ENCODE peak calls at places on chromosomes 13 and 19, in seven cellular contexts. B is COR-L47, S is globus pallidus, L is sciatic nerve, Y is NCI-H2081, A is tibial nerve, F is dorsolateral prefrontal cortex. J is an unnamed sample.

GRCh38 chr19:17520865-17521264 is 9.4 kb downstream of the PGLS start:
- DNase-seq in Y (no peak), F (no peak), A (no peak), L (no peak), B (no peak), S (no peak), J (no peak)

GRCh38 chr13:82571653-82572052 is 1310.6 kb downstream of the SLITRK1 start:
- DNase-seq in Y (no peak), F (no peak), S (no peak), B (no peak), L (no peak), A (no peak), J (no peak)

GRCh38 chr13:20788312-20788711 is 14.6 kb upstream of the EEF1AKMT1 start:
- DNase-seq in F (no peak), Y (no peak), L (no peak), B (no peak), S (no peak), A (no peak), J (no peak)

GRCh38 chr13:32905063-32905863 is 111.0 kb upstream of the KL start:
- DNase-seq in Y (peak; percentile 22), B (no peak), S (no peak), A (no peak), L (no peak), F (no peak), J (no peak)

GRCh38 chr13:85266771-85267170 is 532.4 kb downstream of the SLITRK6 start:
- DNase-seq in L (no peak), B (peak; percentile 6), A (no peak), F (no peak), Y (no peak), S (no peak), J (no peak)

GRCh38 chr19:51531349-51532315 is at the start of gene SIGLEC6:
- DNase-seq in A (peak; percentile 17), S (peak; percentile 48), Y (no peak), L (peak; percentile 74), B (no peak), F (no peak), J (no peak)

GRCh38 chr19:38717855-38718254 is 26.4 kb downstream of the CAPN12 start:
- DNase-seq in A (no peak), L (no peak), F (no peak), Y (no peak), S (no peak), B (no peak), J (no peak)

GRCh38 chr19:10552596-10553053 is 8.9 kb downstream of the ATG4D start:
- DNase-seq in Y (peak; percentile 31), F (peak; percentile 53), L (no peak), A (no peak), B (no peak), S (no peak), J (no peak)

GRCh38 chr19:38250821-38251563 is 5.2 kb downstream of the PPP1R14A start:
- DNase-seq in S (peak; percentile 93), Y (no peak), B (no peak), A (peak; percentile 44), F (peak; percentile 85), L (peak; percentile 73), J (peak; percentile 47)

GRCh38 chr19:58217069-58217481 is 11.6 kb upstream of the ZNF544 start:
- DNase-seq in F (no peak), B (no peak), A (no peak), L (no peak), Y (no peak), S (no peak), J (no peak)

GRCh38 chr13:85497652-85498051 is 301.6 kb downstream of the SLITRK6 start:
- DNase-seq in B (no peak), L (no peak), A (no peak), Y (no peak), F (no peak), S (no peak), J (no peak)

GRCh38 chr13:43664700-43665191 is 122.0 kb downstream of the ENOX1 start:
- DNase-seq in S (no peak), A (no peak), B (no peak), Y (no peak), F (no peak), L (no peak), J (no peak)

GRCh38 chr13:37747071-37747612 is 122.4 kb downstream of the TRPC4 start:
- DNase-seq in F (no peak), S (no peak), B (peak; percentile 45), A (no peak), Y (peak; percentile 86), L (no peak), J (no peak)

GRCh38 chr19:8654591-8655339 is 24.3 kb downstream of the NFILZ start:
- DNase-seq in A (no peak), S (no peak), B (peak; percentile 1), Y (peak; percentile 19), L (peak; percentile 75), F (no peak), J (peak; percentile 61)

GRCh38 chr19:49136771-49137171 is 17.4 kb downstream of the PPFIA3 start:
- DNase-seq in S (no peak), A (no peak), F (no peak), L (no peak), Y (no peak), B (no peak), J (no peak)

GRCh38 chr13:94550030-94550738 is 45.8 kb downstream of the TGDS start:
- DNase-seq in A (no peak), S (no peak), F (peak; percentile 47), B (no peak), Y (peak; percentile 75), L (no peak), J (no peak)

GRCh38 chr13:43054803-43055802 is 31.7 kb downstream of the DNAJC15 start:
- DNase-seq in Y (no peak), A (no peak), B (peak; percentile 0), S (no peak), F (no peak), L (no peak), J (peak; percentile 17)

GRCh38 chr19:14798760-14799159 is 20.4 kb upstream of the ADGRE2 start:
- DNase-seq in L (no peak), S (no peak), F (no peak), B (no peak), A (no peak), Y (no peak), J (no peak)

GRCh38 chr19:12965812-12966135 is 3.6 kb upstream of the DAND5 start:
- DNase-seq in S (no peak), L (no peak), F (no peak), B (no peak), A (no peak), Y (no peak), J (no peak)

GRCh38 chr13:94419304-94419943 is 60.1 kb downstream of the DCT start:
- DNase-seq in F (no peak), L (no peak), B (no peak), Y (no peak), S (no peak), A (no peak), J (no peak)

J was measured in progenitor cell of endocrine pancreas.